ENCODE peak calls at places on chromosomes 2 and 18, in eight cellular contexts. Q is Peyer's patch, K is Panc1, Z is kidney epithelial cell, C is upper lobe of right lung, M is GM20000, J is A549, G is heart left ventricle. D is an unnamed sample.

GRCh38 chr2:24818721-24819167 is 25.5 kb downstream of the CENPO start:
- DNase-seq in J (no peak), G (no peak), C (no peak), K (no peak), Z (no peak), Q (no peak), M (no peak), D (no peak)

GRCh38 chr18:45726603-45727002 is 2.6 kb downstream of the SLC14A1 start:
- DNase-seq in Q (no peak), J (no peak), M (no peak), Z (no peak), K (no peak), C (no peak), G (no peak), D (no peak)

GRCh38 chr2:102063360-102063947 is 71.7 kb downstream of the IL1R2 start:
- DNase-seq in G (peak; percentile 83), M (no peak), K (no peak), J (no peak), C (peak; percentile 80), Z (no peak), Q (peak; percentile 24), D (no peak)

GRCh38 chr2:133333189-133333588 is 235.1 kb downstream of the NCKAP5 start:
- DNase-seq in K (no peak), G (no peak), Q (no peak), J (no peak), C (no peak), M (no peak), Z (no peak), D (no peak)

GRCh38 chr18:69291755-69292154 is 108.9 kb upstream of the DOK6 start:
- DNase-seq in K (no peak), M (no peak), Z (no peak), J (no peak), Q (no peak), G (no peak), C (no peak), D (no peak)

GRCh38 chr2:202376460-202377307 is 557 bp downstream of the BMPR2 start:
- DNase-seq in K (no peak), G (peak; percentile 58), C (peak; percentile 78), Z (no peak), Q (peak; percentile 43), J (no peak), M (peak; percentile 49), D (no peak)

GRCh38 chr2:54084600-54084999 is 30.8 kb upstream of the ACYP2 start:
- DNase-seq in M (no peak), C (no peak), G (no peak), Z (no peak), J (no peak), K (no peak), Q (no peak), D (no peak)

GRCh38 chr2:122734756-122735155 is 979.3 kb downstream of the TSN start:
- DNase-seq in Q (no peak), C (no peak), Z (peak; percentile 42), G (no peak), J (no peak), K (no peak), M (no peak), D (no peak)

GRCh38 chr2:18545384-18545783 is 15.1 kb downstream of the RDH14 start:
- DNase-seq in J (no peak), K (no peak), Q (no peak), M (no peak), G (no peak), C (no peak), Z (no peak), D (no peak)

DNA sequence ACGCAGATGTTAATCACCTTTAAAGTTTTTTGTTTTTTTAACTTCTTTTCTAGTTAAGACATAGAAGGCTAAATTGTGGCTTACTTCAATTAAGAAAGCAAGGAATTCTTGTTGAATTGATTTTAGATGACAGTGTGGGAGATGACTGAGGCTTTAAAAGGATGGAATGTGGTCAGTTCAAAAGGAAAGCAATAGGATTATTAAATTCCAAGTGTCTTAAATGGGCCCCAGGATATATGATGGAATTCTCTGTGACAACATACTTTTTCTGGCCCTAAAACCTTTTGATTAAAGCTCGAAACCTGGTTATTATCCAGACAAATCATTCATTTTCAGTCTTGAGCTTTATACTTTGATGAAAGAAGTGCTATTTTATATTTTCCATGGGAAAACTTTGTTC is 179.0 kb upstream of the TMEFF2 start:
- DNase-seq in J (no peak), M (no peak), G (no peak), Q (no peak), C (no peak), K (no peak), Z (no peak), D (no peak)
- TF ChIP-seq CTCF in J (no peak), M (no peak), G (no peak), Q (no peak), C (no peak), K (no peak), Z (no peak), D (no peak)

GRCh38 chr2:165417009-165417408 is 52.5 kb upstream of the CSRNP3 start:
- DNase-seq in K (no peak), G (no peak), C (no peak), Z (no peak), Q (no peak), M (no peak), J (no peak), D (no peak)
- TF ChIP-seq CTCF in K (no peak), G (no peak), C (no peak), Z (no peak), Q (no peak), M (no peak), J (no peak), D (no peak)

GRCh38 chr2:182129188-182129707 is 143.6 kb downstream of the PPP1R1C start:
- DNase-seq in G (no peak), M (no peak), C (no peak), Q (no peak), Z (no peak), K (no peak), J (no peak), D (no peak)

GRCh38 chr2:182133195-182133891 is 147.7 kb downstream of the PPP1R1C start:
- DNase-seq in C (no peak), J (no peak), G (no peak), K (no peak), Z (peak; percentile 4), M (no peak), Q (no peak), D (no peak)

GRCh38 chr2:182134201-182134600 is 148.5 kb downstream of the PPP1R1C start:
- DNase-seq in J (no peak), K (no peak), Q (no peak), C (no peak), Z (no peak), G (no peak), M (no peak), D (no peak)

DNA sequence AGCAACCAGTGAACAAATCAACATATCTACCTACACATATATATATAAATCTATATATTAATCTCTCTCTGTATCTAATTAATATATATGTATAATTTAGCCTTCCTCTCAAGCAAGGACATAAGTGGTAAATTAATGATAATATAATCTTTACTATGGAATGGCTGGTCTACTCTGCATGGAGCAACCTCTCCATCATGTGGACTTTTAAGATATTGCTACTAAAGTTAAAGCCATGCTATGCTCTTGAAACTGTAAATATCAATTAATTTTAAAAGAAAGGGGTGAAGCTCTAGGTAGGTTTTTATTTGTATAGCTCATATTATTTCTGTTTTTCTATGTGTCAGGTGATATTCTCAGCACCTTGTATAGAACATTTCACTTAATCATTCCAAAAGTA is 147.0 kb downstream of the PPP1R1C start:
- DNase-seq in Q (no peak), M (no peak), Z (no peak), J (no peak), C (no peak), G (no peak), K (no peak), D (no peak)
- TF ChIP-seq CTCF in Q (peak; percentile 23), M (no peak), Z (no peak), J (no peak), C (peak; percentile 10), G (no peak), K (peak; percentile 54), D (no peak)

GRCh38 chr2:98825404-98825803 is 94.5 kb upstream of the MGAT4A start:
- DNase-seq in J (no peak), Z (no peak), G (no peak), M (no peak), Q (no peak), C (no peak), K (no peak), D (no peak)
- TF ChIP-seq CTCF in J (no peak), Z (no peak), G (no peak), M (no peak), Q (no peak), C (no peak), K (no peak), D (no peak)

GRCh38 chr2:191302459-191303155 is 57.4 kb downstream of the MYO1B start:
- DNase-seq in G (no peak), M (no peak), Z (no peak), C (no peak), K (no peak), Q (peak; percentile 17), J (peak; percentile 15), D (no peak)
- TF ChIP-seq CTCF in G (no peak), M (peak; percentile 3), Z (peak; percentile 39), C (no peak), K (peak; percentile 25), Q (peak; percentile 18), J (peak; percentile 29), D (no peak)

D was measured in activated B cell treated with CpG ODN at 0.5 μM for 24 hours.